ENCODE peak calls at places on chromosome 19, in four cellular contexts. One of them, this sample, is unnamed. For H3K4me1, the result is how much of the 10 kb centered on the place peaks cover.

GRCh38 chr19:35534803-35535480 is 1.7 kb downstream of the GAPDHS start:
- DNase-seq in K562: no peak
- DNase-seq in adrenal gland: no peak
- DNase-seq in suprapubic skin: no peak
- DNase-seq in this sample: no peak

GRCh38 chr19:19591133-19591825 is 27.2 kb downstream of the PBX4 start:
- DNase-seq in K562: no peak
- DNase-seq in adrenal gland: peak
- DNase-seq in suprapubic skin: no peak
- DNase-seq in this sample: no peak

GRCh38 chr19:49559928-49560327 is 20.4 kb downstream of the NOSIP start:
- DNase-seq in K562: no peak
- DNase-seq in adrenal gland: no peak
- DNase-seq in suprapubic skin: no peak
- DNase-seq in this sample: no peak

GRCh38 chr19:48913114-48913513 is 13.0 kb downstream of the NUCB1 start:
- DNase-seq in K562: no peak
- DNase-seq in adrenal gland: no peak
- DNase-seq in suprapubic skin: no peak
- DNase-seq in this sample: no peak

GRCh38 chr19:34259367-34259865 is 5.1 kb downstream of the GARRE1 start:
- DNase-seq in K562: no peak
- DNase-seq in adrenal gland: no peak
- DNase-seq in suprapubic skin: no peak
- DNase-seq in this sample: no peak

GRCh38 chr19:10758978-10759377 is 41.1 kb downstream of the DNM2 start:
- DNase-seq in K562: no peak
- DNase-seq in adrenal gland: no peak
- DNase-seq in suprapubic skin: no peak
- DNase-seq in this sample: no peak

GRCh38 chr19:45170146-45171106 is 7.6 kb downstream of the TRAPPC6A start:
- DNase-seq in K562: peak
- DNase-seq in adrenal gland: no peak
- DNase-seq in suprapubic skin: no peak
- DNase-seq in this sample: no peak

GRCh38 chr19:35644987-35645679 is 3.0 kb upstream of the COX6B1 start:
- DNase-seq in K562: peak
- DNase-seq in adrenal gland: peak
- DNase-seq in suprapubic skin: peak
- DNase-seq in this sample: peak

GRCh38 chr19:45640849-45641273 is 1.7 kb upstream of the EML2 start:
- DNase-seq in K562: peak
- DNase-seq in adrenal gland: no peak
- DNase-seq in suprapubic skin: peak
- DNase-seq in this sample: no peak

GRCh38 chr19:58196911-58197616 is 14.2 kb downstream of the ZNF274 start:
- DNase-seq in K562: no peak
- DNase-seq in adrenal gland: no peak
- DNase-seq in suprapubic skin: no peak
- DNase-seq in this sample: peak

GRCh38 chr19:39539165-39539518 is 819 bp downstream of the EID2 start:
- DNase-seq in K562: peak
- DNase-seq in adrenal gland: no peak
- DNase-seq in suprapubic skin: no peak
- DNase-seq in this sample: peak

GRCh38 chr19:41302624-41303351 is 7.2 kb upstream of the CCDC97 start:
- DNase-seq in K562: no peak
- DNase-seq in adrenal gland: no peak
- DNase-seq in suprapubic skin: peak
- DNase-seq in this sample: no peak

GRCh38 chr19:56840452-56841193 is at the start of the genes PEG3 and ZIM2:
- DNase-seq in K562: no peak
- DNase-seq in adrenal gland: peak
- DNase-seq in suprapubic skin: peak
- DNase-seq in this sample: no peak

GRCh38 chr19:9823816-9824215 is 3.9 kb upstream of the UBL5 start:
- DNase-seq in K562: no peak
- DNase-seq in adrenal gland: no peak
- DNase-seq in suprapubic skin: no peak
- DNase-seq in this sample: no peak

GRCh38 chr19:19105365-19106060 is 32.8 kb downstream of the TMEM161A start:
- DNase-seq in K562: peak
- DNase-seq in adrenal gland: peak
- DNase-seq in suprapubic skin: no peak
- DNase-seq in this sample: peak

GRCh38 chr19:17679526-17680234 is 8.5 kb downstream of the UNC13A start:
- DNase-seq in K562: no peak
- DNase-seq in adrenal gland: no peak
- DNase-seq in suprapubic skin: no peak
- DNase-seq in this sample: no peak

GRCh38 chr19:21677696-21678418 is 89.5 kb downstream of the ZNF100 start:
- DNase-seq in K562: no peak
- DNase-seq in adrenal gland: no peak
- DNase-seq in suprapubic skin: no peak
- DNase-seq in this sample: no peak

GRCh38 chr19:46759817-46760333 is 13.6 kb upstream of the STRN4 start:
- DNase-seq in K562: no peak
- DNase-seq in adrenal gland: no peak
- DNase-seq in suprapubic skin: no peak
- DNase-seq in this sample: peak

DNA sequence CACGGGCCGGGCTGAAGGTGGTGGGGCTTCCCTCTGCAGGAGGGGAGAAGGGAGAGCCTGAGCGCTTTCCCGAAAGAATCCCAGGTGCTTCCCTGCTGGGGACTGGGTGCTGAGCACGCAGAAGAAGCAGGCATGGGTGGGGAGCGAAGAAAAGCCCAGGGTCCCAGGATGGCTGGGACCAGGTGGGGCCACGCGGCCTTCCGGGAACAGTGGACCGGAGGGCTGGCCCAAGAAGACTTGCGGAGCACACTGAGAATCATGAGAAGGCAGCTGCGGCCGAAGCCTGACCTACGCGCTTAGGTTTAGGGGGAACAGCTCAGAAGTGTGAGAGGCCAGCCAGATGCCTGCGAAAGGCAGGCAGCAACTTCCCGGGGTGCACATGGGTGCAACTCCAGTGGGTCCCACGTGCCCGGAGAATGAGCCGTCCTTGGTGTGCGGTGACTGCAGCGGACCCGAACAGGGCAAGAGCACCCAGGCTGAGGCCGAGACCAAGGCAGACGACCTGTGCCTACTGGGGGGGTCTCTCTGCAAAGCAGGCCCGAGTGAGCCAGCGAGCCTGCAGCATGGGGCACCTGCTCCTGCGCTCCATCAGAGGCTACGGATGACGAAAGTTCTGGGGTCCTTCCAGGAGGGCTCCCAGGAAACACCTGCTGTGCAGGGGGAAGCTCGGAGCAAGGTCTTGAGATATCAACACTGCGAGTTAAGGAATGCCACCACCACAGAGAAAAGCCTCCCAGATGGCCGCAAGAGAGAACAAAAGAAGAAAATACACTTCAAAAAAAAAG is 52.4 kb downstream of the MLLT1 start:
- DNase-seq in K562: no peak
- DNase-seq in adrenal gland: no peak
- DNase-seq in suprapubic skin: no peak
- DNase-seq in this sample: no peak
- H3K4me1 ChIP-seq in K562: under half
- H3K4me1 ChIP-seq in adrenal gland: under half
- H3K4me1 ChIP-seq in suprapubic skin: under half
- H3K4me1 ChIP-seq in this sample: under half

DNA sequence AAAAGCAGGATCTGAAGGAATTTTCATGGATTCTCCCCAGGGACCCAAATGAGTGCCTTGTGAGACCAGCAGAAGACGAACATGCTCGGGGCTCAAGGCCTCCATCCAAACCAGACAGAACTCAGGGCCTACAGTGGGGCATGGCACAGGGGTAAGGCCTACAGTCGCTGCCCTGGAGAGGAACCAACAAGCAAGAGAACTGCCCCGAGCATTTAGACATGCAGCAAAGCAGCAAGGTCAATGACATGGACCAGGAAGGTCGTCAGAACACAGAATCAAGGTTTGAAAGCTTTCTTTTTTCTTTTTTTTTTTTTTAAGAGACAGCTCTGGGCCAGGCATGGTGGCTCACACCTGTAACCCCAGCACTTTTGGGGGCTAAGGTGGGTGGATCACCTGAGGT is 17.3 kb downstream of the EPS15L1 start:
- DNase-seq in K562: no peak
- DNase-seq in adrenal gland: peak
- DNase-seq in suprapubic skin: no peak
- DNase-seq in this sample: no peak
- H3K4me1 ChIP-seq in K562: under half
- H3K4me1 ChIP-seq in adrenal gland: under half
- H3K4me1 ChIP-seq in suprapubic skin: under half
- H3K4me1 ChIP-seq in this sample: under half

DNA sequence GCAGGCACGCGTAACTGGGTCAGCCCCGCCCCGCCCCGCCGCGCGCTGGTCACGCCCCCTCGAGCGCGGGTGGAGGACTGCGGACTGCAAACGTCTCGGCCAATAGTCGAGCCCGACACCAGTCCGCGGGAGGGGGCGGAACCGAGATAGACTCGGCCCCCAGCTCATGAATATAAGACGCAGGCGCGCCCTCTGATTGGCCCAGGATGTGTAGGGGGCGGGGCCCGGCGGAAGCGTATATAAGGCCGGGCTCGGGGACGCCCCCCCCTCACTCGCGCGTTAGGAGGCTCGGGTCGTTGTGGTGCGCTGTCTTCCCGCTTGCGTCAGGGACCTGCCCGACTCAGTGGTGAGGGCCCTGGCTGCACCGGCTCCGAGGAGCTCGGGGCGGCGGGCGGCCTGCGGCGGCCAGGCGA is at the start of gene CIRBP:
- DNase-seq in K562: peak
- DNase-seq in adrenal gland: peak
- DNase-seq in suprapubic skin: peak
- DNase-seq in this sample: peak
- H3K4me1 ChIP-seq in K562: half or more
- H3K4me1 ChIP-seq in adrenal gland: half or more
- H3K4me1 ChIP-seq in suprapubic skin: half or more
- H3K4me1 ChIP-seq in this sample: under half

DNA sequence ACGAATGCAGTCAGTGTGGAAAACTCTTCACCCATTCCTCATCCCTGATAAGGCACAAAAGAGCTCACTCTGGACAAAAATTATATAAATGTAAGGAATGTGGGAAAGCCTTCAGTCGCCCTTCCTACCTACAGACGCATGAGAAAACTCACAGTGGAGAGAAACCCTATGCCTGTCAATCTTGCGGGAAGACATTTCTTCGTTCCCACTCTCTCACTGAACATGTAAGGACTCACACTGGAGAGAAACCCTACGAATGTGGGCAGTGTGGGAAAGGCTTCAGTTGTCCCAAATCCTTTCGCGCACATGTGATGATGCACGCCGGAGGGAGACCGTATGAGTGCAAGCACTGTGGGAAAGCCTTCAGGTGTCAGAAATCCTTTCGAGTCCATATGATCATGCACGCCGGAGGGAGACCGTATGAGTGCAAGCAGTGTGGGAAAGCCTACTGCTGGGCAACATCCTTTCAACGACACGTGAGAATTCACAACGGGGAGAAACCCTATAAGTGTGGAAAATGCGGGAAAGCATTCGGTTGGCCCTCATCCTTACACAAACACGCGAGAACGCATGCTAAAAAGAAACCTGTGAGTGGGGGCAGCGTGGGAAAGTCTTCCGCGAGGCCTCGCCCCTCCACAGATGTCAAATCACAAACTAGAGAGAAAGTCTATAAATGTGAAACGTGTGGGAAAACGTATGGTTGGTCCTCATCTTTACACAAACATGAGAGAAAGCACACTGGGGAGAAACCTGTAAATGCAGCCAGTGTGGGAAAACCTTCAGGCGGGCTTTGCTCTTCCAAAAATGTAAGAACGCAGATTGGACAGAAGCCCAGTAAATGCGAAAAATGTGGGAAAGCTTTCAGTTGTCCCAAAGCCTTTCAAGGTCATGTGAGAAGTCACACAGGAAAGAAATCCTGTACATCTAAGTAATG is 10.5 kb downstream of the ZNF556 start:
- DNase-seq in K562: no peak
- DNase-seq in adrenal gland: no peak
- DNase-seq in suprapubic skin: no peak
- DNase-seq in this sample: no peak
- H3K4me1 ChIP-seq in K562: under half
- H3K4me1 ChIP-seq in adrenal gland: under half
- H3K4me1 ChIP-seq in suprapubic skin: under half
- H3K4me1 ChIP-seq in this sample: under half

GRCh38 chr19:32692727-32693061 is 1.1 kb downstream of the NUDT19 start:
- DNase-seq in K562: no peak
- DNase-seq in adrenal gland: no peak
- DNase-seq in suprapubic skin: no peak
- DNase-seq in this sample: no peak
- H3K4me1 ChIP-seq in K562: under half
- H3K4me1 ChIP-seq in adrenal gland: under half
- H3K4me1 ChIP-seq in suprapubic skin: half or more
- H3K4me1 ChIP-seq in this sample: under half

GRCh38 chr19:13847900-13848677 is 28.8 kb upstream of the NANOS3 start:
- DNase-seq in K562: no peak
- DNase-seq in adrenal gland: no peak
- DNase-seq in suprapubic skin: no peak
- DNase-seq in this sample: no peak
- H3K4me1 ChIP-seq in K562: under half
- H3K4me1 ChIP-seq in adrenal gland: under half
- H3K4me1 ChIP-seq in suprapubic skin: half or more
- H3K4me1 ChIP-seq in this sample: under half

DNA sequence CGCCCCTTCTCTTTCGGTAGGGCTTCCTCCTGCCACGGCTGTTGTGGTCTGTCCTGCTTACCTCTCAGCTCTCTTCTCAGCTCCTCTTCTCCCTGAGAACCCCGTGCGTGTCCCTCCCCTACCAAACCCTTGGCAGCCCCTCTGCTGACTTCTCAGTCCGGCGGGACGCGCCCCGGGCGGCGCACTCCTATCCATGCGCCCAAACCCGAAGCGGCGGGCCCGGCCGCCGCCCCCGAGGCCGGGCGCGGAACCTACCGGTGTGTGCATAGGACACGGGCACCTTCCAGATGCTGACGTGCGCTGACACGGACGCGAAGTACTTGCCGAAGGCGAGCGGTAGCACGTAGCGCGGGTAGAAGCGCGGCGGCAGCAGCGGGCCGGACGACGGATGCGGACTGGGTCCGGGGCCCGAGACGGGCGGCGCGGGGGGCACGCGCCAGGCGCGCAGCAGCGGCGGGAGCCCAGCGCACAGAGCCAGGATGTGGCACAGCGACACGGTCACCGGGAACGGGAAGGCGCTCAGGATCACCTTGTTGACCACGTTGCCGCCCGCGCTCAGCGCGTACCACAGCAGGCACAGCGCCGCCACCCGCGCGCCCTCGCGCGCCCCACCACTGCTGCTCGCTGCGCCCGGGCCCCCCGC is 405 bp downstream of the SLC35E1 start:
- DNase-seq in K562: no peak
- DNase-seq in adrenal gland: peak
- DNase-seq in suprapubic skin: no peak
- DNase-seq in this sample: no peak
- H3K4me1 ChIP-seq in K562: under half
- H3K4me1 ChIP-seq in adrenal gland: under half
- H3K4me1 ChIP-seq in suprapubic skin: half or more
- H3K4me1 ChIP-seq in this sample: under half